ENCODE peak calls at places on chromosome 14, in six cellular contexts. X is SK-N-SH, J is stomach, I is suprapubic skin, M is GM12878, O is ovary. P is an unnamed sample.

GRCh38 chr14:38210587-38211257 is 3.0 kb downstream of the SSTR1 start:
- DNase-seq in O (no peak), J (peak), I (no peak), X (no peak), M (no peak), P (no peak)

GRCh38 chr14:57319636-57320035 is 50.9 kb downstream of the AP5M1 start:
- DNase-seq in M (no peak), J (no peak), X (no peak), O (no peak), I (no peak), P (no peak)

GRCh38 chr14:68297871-68298468 is 478.4 kb downstream of the RAD51B start:
- DNase-seq in I (no peak), O (no peak), J (no peak), X (no peak), M (no peak), P (no peak)

GRCh38 chr14:92670177-92670576 is 78.2 kb downstream of the LGMN start:
- DNase-seq in J (no peak), X (peak), I (no peak), M (no peak), O (no peak), P (no peak)

GRCh38 chr14:35158951-35159653 is 36.8 kb downstream of the PRORP start:
- DNase-seq in I (no peak), M (no peak), J (no peak), O (no peak), X (no peak), P (no peak)

GRCh38 chr14:77063581-77064289 is 34.3 kb upstream of the CIPC start:
- DNase-seq in X (no peak), I (no peak), J (no peak), M (no peak), O (no peak), P (no peak)

GRCh38 chr14:61322799-61323290 is 1.5 kb downstream of the PRKCH start:
- DNase-seq in X (peak), I (no peak), M (no peak), J (no peak), O (no peak), P (no peak)

GRCh38 chr14:67941456-67942018 is 122.0 kb downstream of the RAD51B start:
- DNase-seq in M (no peak), O (no peak), X (no peak), J (no peak), I (no peak), P (no peak)

GRCh38 chr14:105324080-105324778 is 9.7 kb downstream of the PACS2 start:
- DNase-seq in M (no peak), O (no peak), I (no peak), X (peak), J (no peak), P (no peak)

GRCh38 chr14:96194657-96195431 is 9.8 kb upstream of the BDKRB2 start:
- DNase-seq in I (no peak), X (no peak), M (no peak), O (no peak), J (no peak), P (no peak)

GRCh38 chr14:91891081-91891480 is 23.7 kb upstream of the TC2N start:
- DNase-seq in M (no peak), X (no peak), I (no peak), J (no peak), O (no peak), P (no peak)

GRCh38 chr14:83988274-83988673 is 1541.7 kb upstream of the FLRT2 start:
- DNase-seq in J (no peak), X (no peak), O (no peak), I (no peak), M (no peak), P (no peak)

GRCh38 chr14:67567654-67568053 is 32.4 kb downstream of the PIGH start:
- DNase-seq in J (peak), I (peak), O (no peak), M (no peak), X (no peak), P (no peak)

GRCh38 chr14:66038214-66038977 is 447.8 kb upstream of the CCDC196 start:
- DNase-seq in X (no peak), M (no peak), J (no peak), O (no peak), I (no peak), P (peak)

GRCh38 chr14:24250354-24250753 is 7.9 kb upstream of the TINF2 start:
- DNase-seq in I (no peak), X (no peak), J (no peak), O (peak), M (no peak), P (no peak)

GRCh38 chr14:105842105-105842504 is 315.7 kb downstream of the TMEM121 start:
- DNase-seq in O (no peak), J (no peak), X (no peak), M (no peak), I (no peak), P (no peak)

GRCh38 chr14:43900173-43900655 is 606.9 kb downstream of the FSCB start:
- DNase-seq in X (no peak), J (no peak), I (no peak), O (no peak), M (no peak), P (no peak)
- TF ChIP-seq EP300 in X (no peak), J (no peak), I (no peak), O (no peak), M (no peak), P (no peak)

GRCh38 chr14:23009483-23009938 is 432 bp downstream of the C14orf93 start:
- DNase-seq in I (no peak), X (no peak), J (no peak), M (no peak), O (no peak), P (no peak)

GRCh38 chr14:23005451-23005850 is 4.5 kb downstream of the C14orf93 start:
- DNase-seq in M (no peak), O (no peak), J (no peak), X (no peak), I (no peak), P (no peak)

GRCh38 chr14:23008836-23009235 is 1.1 kb downstream of the C14orf93 start:
- DNase-seq in M (no peak), O (no peak), X (no peak), J (no peak), I (no peak), P (no peak)

GRCh38 chr14:23005861-23006534 is 3.9 kb downstream of the C14orf93 start:
- DNase-seq in J (no peak), O (no peak), I (no peak), M (no peak), X (no peak), P (no peak)

GRCh38 chr14:23006544-23007419 is 3.2 kb downstream of the C14orf93 start:
- DNase-seq in I (peak), J (peak), X (peak), O (peak), M (peak), P (peak)
- TF ChIP-seq EP300 in I (no peak), J (no peak), X (no peak), O (no peak), M (no peak), P (peak)

DNA sequence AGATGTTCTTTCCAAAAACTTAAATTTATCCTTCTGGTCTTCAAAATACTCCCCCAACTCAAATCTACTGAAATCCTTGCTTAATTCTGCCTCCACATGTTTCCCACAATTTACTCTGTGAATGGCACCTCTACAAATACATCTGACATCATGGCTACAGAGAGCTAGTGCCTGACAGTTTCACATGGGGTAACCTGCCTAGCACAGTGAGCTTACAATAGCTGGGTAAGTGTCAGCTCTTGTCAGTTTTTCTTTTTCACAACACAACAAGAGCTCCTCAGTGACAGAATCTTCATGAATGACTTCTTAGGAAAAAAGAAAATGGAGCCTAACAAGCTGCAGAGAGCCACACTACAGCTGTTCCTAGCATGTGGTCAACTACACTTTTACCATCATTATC is 54.4 kb downstream of the NIN start:
- DNase-seq in J (no peak), O (no peak), I (no peak), M (no peak), X (no peak), P (no peak)
- TF ChIP-seq EP300 in J (no peak), O (no peak), I (no peak), M (no peak), X (no peak), P (no peak)

GRCh38 chr14:56235388-56235787 is 117.2 kb downstream of the PELI2 start:
- DNase-seq in I (no peak), X (no peak), M (no peak), J (no peak), O (no peak), P (no peak)
- TF ChIP-seq EP300 in I (no peak), X (no peak), M (no peak), J (no peak), O (no peak), P (no peak)

GRCh38 chr14:100425454-100425814 is 102.3 kb downstream of the SLC25A47 start:
- DNase-seq in O (no peak), M (no peak), I (no peak), X (no peak), J (no peak), P (no peak)

GRCh38 chr14:100422556-100423420 is 99.6 kb downstream of the SLC25A47 start:
- DNase-seq in I (no peak), J (no peak), O (no peak), X (no peak), M (no peak), P (no peak)

GRCh38 chr14:100424504-100425453 is 101.6 kb downstream of the SLC25A47 start:
- DNase-seq in J (no peak), M (no peak), I (no peak), X (no peak), O (no peak), P (no peak)

GRCh38 chr14:100421756-100422470 is 98.8 kb downstream of the SLC25A47 start:
- DNase-seq in J (no peak), I (no peak), M (no peak), O (no peak), X (peak), P (no peak)

GRCh38 chr14:100423421-100424010 is 100.4 kb downstream of the SLC25A47 start:
- DNase-seq in M (no peak), X (peak), J (no peak), O (no peak), I (no peak), P (no peak)
- TF ChIP-seq EP300 in M (no peak), X (peak), J (no peak), O (no peak), I (no peak), P (no peak)

GRCh38 chr14:104223101-104223809 is 84.9 kb downstream of the KIF26A start:
- DNase-seq in I (no peak), X (peak), M (no peak), J (no peak), O (peak), P (no peak)
- TF ChIP-seq EP300 in I (no peak), X (peak), M (no peak), J (no peak), O (no peak), P (no peak)

DNA sequence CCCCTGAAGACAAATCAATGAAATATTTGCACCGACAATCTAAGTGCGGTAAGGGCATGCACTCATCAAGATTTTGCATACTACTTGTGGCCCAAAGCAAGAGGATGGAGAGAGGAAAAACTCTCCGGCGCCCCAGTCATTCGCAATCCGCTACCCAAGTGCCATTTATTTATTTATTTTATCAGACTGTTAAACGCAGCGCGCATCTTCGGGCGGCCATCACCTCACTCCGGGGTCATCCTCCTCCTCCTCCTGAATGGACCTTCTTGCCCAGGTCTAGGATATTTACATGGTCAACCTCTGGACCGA is 1.2 kb downstream of the NOVA1 start:
- DNase-seq in X (no peak), O (peak), J (no peak), M (no peak), I (no peak), P (peak)
- TF ChIP-seq EP300 in X (no peak), O (no peak), J (no peak), M (no peak), I (no peak), P (no peak)

GRCh38 chr14:74671789-74672188 is 41.1 kb downstream of the AREL1 start:
- DNase-seq in I (no peak), J (no peak), O (no peak), M (no peak), X (no peak), P (peak)
- TF ChIP-seq EP300 in I (no peak), J (no peak), O (no peak), M (no peak), X (no peak), P (no peak)

P was measured in tibial nerve.